ENCODE peak calls at places on chromosomes 3 and 15, in nine cellular contexts. N is naive thymus-derived CD4-positive, alpha-beta T cell; H is stomach; M is K562; D is brain microvascular endothelial cell; R is WERI-Rb-1; B is thoracic aorta; V is NT2/D1; X is Panc1. Y is an unnamed sample.
A peak's percentile ranks its signal among the peaks of the same experiment; 100 is the strongest.

GRCh38 chr3:21356402-21356801 is 394.6 kb downstream of the ZNF385D start:
- DNase-seq in N (no peak), H (no peak), M (no peak), D (peak; percentile 38), R (no peak), B (no peak), V (no peak), X (no peak), Y (no peak)

GRCh38 chr3:39193391-39193790 is 996 bp upstream of the XIRP1 start:
- DNase-seq in N (no peak), H (no peak), M (no peak), D (peak; percentile 17), R (no peak), B (no peak), V (no peak), X (no peak), Y (no peak)

GRCh38 chr3:126538966-126539365 is 15.0 kb downstream of the CHST13 start:
- DNase-seq in N (no peak), H (no peak), M (no peak), D (no peak), R (peak; percentile 1), B (no peak), V (no peak), X (no peak), Y (no peak)

GRCh38 chr3:185792955-185793354 is 31.9 kb downstream of the IGF2BP2 start:
- DNase-seq in N (no peak), H (no peak), M (no peak), D (no peak), R (no peak), B (no peak), V (no peak), X (no peak), Y (no peak)

GRCh38 chr3:13014755-13015285 is 58.4 kb downstream of the IQSEC1 start:
- DNase-seq in N (peak; percentile 17), H (no peak), M (no peak), D (no peak), R (no peak), B (no peak), V (no peak), X (no peak), Y (no peak)

GRCh38 chr3:101020616-101021015 is 27.4 kb upstream of the ABI3BP start:
- DNase-seq in N (no peak), H (no peak), M (no peak), D (peak; percentile 76), R (no peak), B (no peak), V (no peak), X (no peak), Y (no peak)

GRCh38 chr15:53437985-53438841 is 321.2 kb downstream of the WDR72 start:
- DNase-seq in N (no peak), H (no peak), M (no peak), D (no peak), R (no peak), B (no peak), V (no peak), X (no peak), Y (no peak)

GRCh38 chr3:12229144-12229871 is 59.6 kb upstream of the PPARG start:
- DNase-seq in N (no peak), H (peak; percentile 74), M (no peak), D (no peak), R (no peak), B (no peak), V (no peak), X (no peak), Y (no peak)

GRCh38 chr3:42663581-42664442 is 10.3 kb downstream of the ZBTB47 start:
- DNase-seq in N (no peak), H (no peak), M (no peak), D (no peak), R (no peak), B (no peak), V (no peak), X (no peak), Y (no peak)

GRCh38 chr3:42666022-42666421 is 12.5 kb downstream of the ZBTB47 start:
- DNase-seq in N (no peak), H (no peak), M (no peak), D (no peak), R (no peak), B (no peak), V (no peak), X (no peak), Y (no peak)

GRCh38 chr3:42665050-42665878 is 11.8 kb downstream of the ZBTB47 start:
- DNase-seq in N (no peak), H (no peak), M (no peak), D (no peak), R (no peak), B (no peak), V (no peak), X (no peak), Y (no peak)

GRCh38 chr3:42662813-42663535 is 9.5 kb downstream of the ZBTB47 start:
- DNase-seq in N (no peak), H (no peak), M (no peak), D (no peak), R (no peak), B (no peak), V (no peak), X (no peak), Y (no peak)

DNA sequence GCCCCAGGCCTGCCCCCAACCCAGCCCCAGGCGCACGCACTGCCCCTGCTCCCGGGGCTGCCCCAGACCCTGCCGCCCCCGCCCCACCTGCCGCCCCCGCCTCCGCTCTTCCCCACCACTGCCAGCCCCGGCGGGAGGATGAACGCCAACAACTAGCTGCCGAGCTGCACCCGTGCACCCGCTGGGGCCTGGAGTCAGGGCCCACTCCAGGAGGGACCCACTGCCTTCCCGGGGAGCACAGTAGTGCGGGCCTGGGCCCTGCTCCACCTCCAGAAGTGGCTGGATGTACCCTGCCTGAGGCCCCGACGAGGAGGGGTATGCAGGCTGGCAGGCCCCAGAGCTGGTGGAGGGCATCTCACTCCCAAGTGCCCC is 10.9 kb downstream of the ZBTB47 start:
- DNase-seq in N (no peak), H (no peak), M (no peak), D (no peak), R (no peak), B (no peak), V (no peak), X (no peak), Y (no peak)
- H3K27me3 ChIP-seq in N (no peaks in the 10 kb centered on the region), H (no peaks in the 10 kb centered on the region), M (no peaks in the 10 kb centered on the region), D (no peaks in the 10 kb centered on the region), R (no peaks in the 10 kb centered on the region), B (no peaks in the 10 kb centered on the region), V (no peaks in the 10 kb centered on the region), X (no peaks in the 10 kb centered on the region), Y (no peaks in the 10 kb centered on the region)

GRCh38 chr3:195692361-195692700 is 28.4 kb upstream of the MUC20 start:
- DNase-seq in N (no peak), H (no peak), M (no peak), D (no peak), R (no peak), B (no peak), V (no peak), X (no peak), Y (no peak)

GRCh38 chr3:195692781-195693427 is 27.9 kb upstream of the MUC20 start:
- DNase-seq in N (no peak), H (no peak), M (no peak), D (no peak), R (no peak), B (no peak), V (no peak), X (no peak), Y (no peak)

GRCh38 chr3:195696632-195697278 is 24.0 kb upstream of the MUC20 start:
- DNase-seq in N (no peak), H (no peak), M (peak; percentile 48), D (no peak), R (no peak), B (no peak), V (no peak), X (no peak), Y (no peak)

GRCh38 chr3:195690951-195691350 is 29.8 kb upstream of the MUC20 start:
- DNase-seq in N (no peak), H (no peak), M (no peak), D (no peak), R (no peak), B (no peak), V (no peak), X (no peak), Y (no peak)

GRCh38 chr3:195693428-195694216 is 27.2 kb upstream of the MUC20 start:
- DNase-seq in N (no peak), H (no peak), M (no peak), D (no peak), R (no peak), B (no peak), V (no peak), X (no peak), Y (no peak)
- H3K27me3 ChIP-seq in N (no peaks in the 10 kb centered on the region), H (no peaks in the 10 kb centered on the region), M (no peaks in the 10 kb centered on the region), D (no peaks in the 10 kb centered on the region), R (no peaks in the 10 kb centered on the region), B (no peaks in the 10 kb centered on the region), V (no peaks in the 10 kb centered on the region), X (no peaks in the 10 kb centered on the region), Y (no peaks in the 10 kb centered on the region)

GRCh38 chr3:184235381-184236032 is 6.1 kb downstream of the VWA5B2 start:
- DNase-seq in N (no peak), H (no peak), M (no peak), D (no peak), R (peak; percentile 64), B (no peak), V (no peak), X (no peak), Y (no peak)
- H3K27me3 ChIP-seq in N (peaks cover 4% of the 10 kb centered on the region), H (peaks cover 9% of the 10 kb centered on the region), M (peaks cover 24% of the 10 kb centered on the region), D (peaks cover 23% of the 10 kb centered on the region), R (peaks cover 4% of the 10 kb centered on the region), B (peaks cover 10% of the 10 kb centered on the region), V (peaks cover 38% of the 10 kb centered on the region), X (peaks cover 7% of the 10 kb centered on the region), Y (peaks cover 18% of the 10 kb centered on the region)

GRCh38 chr3:32814371-32814770 is 3.4 kb upstream of the TRIM71 start:
- DNase-seq in N (no peak), H (no peak), M (no peak), D (no peak), R (no peak), B (no peak), V (no peak), X (no peak), Y (peak; percentile 4)

GRCh38 chr3:32818431-32819085 is 761 bp downstream of the TRIM71 start:
- DNase-seq in N (no peak), H (no peak), M (no peak), D (no peak), R (no peak), B (no peak), V (no peak), X (no peak), Y (no peak)

GRCh38 chr3:32817195-32817560 is 619 bp upstream of the TRIM71 start:
- DNase-seq in N (no peak), H (no peak), M (no peak), D (no peak), R (no peak), B (no peak), V (no peak), X (no peak), Y (peak; percentile 20)

GRCh38 chr3:32817561-32818430 is at the start of gene TRIM71:
- DNase-seq in N (no peak), H (no peak), M (no peak), D (no peak), R (no peak), B (no peak), V (no peak), X (no peak), Y (no peak)

DNA sequence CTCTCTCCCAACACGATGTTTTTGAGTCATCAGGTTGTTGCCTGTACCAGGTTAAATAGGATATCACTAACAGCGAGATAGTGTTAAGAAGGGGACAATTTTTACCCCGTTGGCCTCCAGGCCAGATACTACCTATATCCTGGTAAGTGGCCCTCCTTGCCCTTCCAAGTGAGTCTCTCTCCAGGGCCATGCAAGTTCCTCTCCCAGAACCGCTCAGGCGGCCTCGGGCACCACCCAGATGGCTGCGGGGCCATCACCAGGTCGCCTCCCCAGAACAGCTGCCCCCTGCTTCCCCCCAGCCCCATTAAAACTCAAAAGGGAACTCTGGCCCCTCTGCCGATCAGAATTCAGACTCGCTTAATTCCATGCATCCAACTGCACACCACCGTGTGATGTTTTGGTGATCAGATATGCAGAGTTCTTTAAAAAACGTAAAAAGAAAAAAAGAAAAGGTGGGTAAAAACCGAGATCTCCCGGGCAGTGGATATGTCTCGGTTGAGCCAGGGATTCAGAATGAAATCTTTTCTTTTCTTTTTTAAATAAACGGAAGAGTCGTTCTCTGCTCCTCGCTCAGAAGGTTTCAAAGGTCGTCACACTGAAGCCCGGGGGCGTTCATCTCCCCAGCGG is 1.9 kb upstream of the TRIM71 start:
- DNase-seq in N (no peak), H (no peak), M (no peak), D (no peak), R (no peak), B (no peak), V (no peak), X (no peak), Y (no peak)
- H3K27me3 ChIP-seq in N (no peaks in the 10 kb centered on the region), H (peaks cover 22% of the 10 kb centered on the region), M (peaks cover 31% of the 10 kb centered on the region), D (peaks cover 53% of the 10 kb centered on the region), R (no peaks in the 10 kb centered on the region), B (peaks cover 26% of the 10 kb centered on the region), V (no peaks in the 10 kb centered on the region), X (no peaks in the 10 kb centered on the region), Y (peaks cover 36% of the 10 kb centered on the region)

Y was measured in HL-60.